ENCODE peak calls at places on chromosomes 16 and 17, in six cellular contexts. S is stomach; F is foreskin keratinocyte; H is CD8-positive, alpha-beta memory T cell; D is GM23248; W is left ventricle myocardium inferior. Y is an unnamed sample.
A peak's percentile ranks its signal among the peaks of the same experiment; 100 is the strongest.

GRCh38 chr16:89190150-89190958 is 10.0 kb downstream of the SLC22A31 start:
- DNase-seq in D (no peak), F (no peak), W (no peak), H (no peak), S (no peak), Y (no peak)

GRCh38 chr17:27473190-27473747 is 17.0 kb downstream of the KSR1 start:
- DNase-seq in H (no peak), S (no peak), D (no peak), W (no peak), F (no peak), Y (no peak)

GRCh38 chr16:69867796-69868565 is 83.2 kb upstream of the CLEC18A start:
- DNase-seq in H (no peak), S (no peak), W (no peak), F (no peak), D (no peak), Y (no peak)

GRCh38 chr16:79430129-79430789 is 170.3 kb downstream of the MAF start:
- DNase-seq in D (no peak), H (no peak), W (no peak), F (no peak), S (no peak), Y (no peak)

GRCh38 chr17:41415833-41416335 is 8.5 kb downstream of the KRT37 start:
- DNase-seq in H (no peak), D (peak; percentile 39), S (no peak), F (no peak), W (no peak), Y (no peak)

GRCh38 chr16:68236804-68237242 is 896 bp upstream of the ESRP2 start:
- DNase-seq in S (no peak), D (no peak), F (no peak), H (no peak), W (no peak), Y (no peak)

GRCh38 chr16:82761236-82761635 is 134.5 kb downstream of the CDH13 start:
- DNase-seq in S (peak; percentile 30), W (peak; percentile 87), F (peak; percentile 64), H (no peak), D (peak; percentile 84), Y (peak; percentile 6)

GRCh38 chr16:12535535-12536411 is 267.9 kb downstream of the CPPED1 start:
- DNase-seq in H (no peak), S (no peak), D (no peak), W (no peak), F (no peak), Y (no peak)

GRCh38 chr17:45070809-45071208 is 9.7 kb downstream of the NMT1 start:
- DNase-seq in W (no peak), F (no peak), D (no peak), H (no peak), S (no peak), Y (no peak)

GRCh38 chr16:77585379-77585778 is 136.9 kb upstream of the NUDT7 start:
- DNase-seq in F (no peak), S (no peak), W (no peak), H (no peak), D (peak; percentile 27), Y (no peak)

GRCh38 chr17:51230306-51230705 is 29.5 kb downstream of the MBTD1 start:
- DNase-seq in H (no peak), D (peak; percentile 45), W (no peak), S (no peak), F (no peak), Y (no peak)

GRCh38 chr16:47387026-47387734 is 73.7 kb downstream of the ITFG1 start:
- DNase-seq in H (no peak), F (no peak), D (no peak), W (no peak), S (no peak), Y (no peak)

GRCh38 chr17:40371261-40371929 is 6.9 kb upstream of the GJD3 start:
- DNase-seq in H (no peak), D (no peak), F (no peak), S (no peak), W (no peak), Y (no peak)

GRCh38 chr17:43745541-43745940 is 13.1 kb downstream of the SOST start:
- DNase-seq in H (no peak), F (no peak), D (peak; percentile 42), S (no peak), W (no peak), Y (no peak)

GRCh38 chr16:79792952-79793351 is 192.4 kb upstream of the MAF start:
- DNase-seq in W (no peak), H (no peak), D (no peak), F (no peak), S (no peak), Y (no peak)

GRCh38 chr17:15457723-15458094 is 9.7 kb downstream of the CDRT4 start:
- DNase-seq in S (no peak), H (no peak), D (no peak), W (peak; percentile 35), F (no peak), Y (no peak)

GRCh38 chr16:15996432-15997109 is 47.2 kb downstream of the ABCC1 start:
- DNase-seq in W (no peak), H (no peak), D (peak; percentile 87), S (peak; percentile 34), F (peak; percentile 67), Y (no peak)

GRCh38 chr17:83081561-83082201 is 2.3 kb downstream of the METRNL start:
- DNase-seq in D (peak; percentile 90), S (peak; percentile 49), H (peak; percentile 69), F (no peak), W (no peak), Y (no peak)

GRCh38 chr17:78658281-78658785 is 81.1 kb upstream of the DNAH17 start:
- DNase-seq in D (peak; percentile 59), H (no peak), F (no peak), S (no peak), W (no peak), Y (no peak)

GRCh38 chr17:59469786-59470485 is 95.5 kb upstream of the DHX40 start:
- DNase-seq in D (no peak), F (no peak), W (no peak), S (no peak), H (no peak), Y (no peak)

GRCh38 chr16:76535-77272 is 1.3 kb upstream of the MPG start:
- DNase-seq in D (peak; percentile 90), H (no peak), F (peak; percentile 40), S (peak; percentile 66), W (peak; percentile 88), Y (no peak)

GRCh38 chr16:84467256-84467655 is 37.2 kb downstream of the MEAK7 start:
- DNase-seq in W (no peak), D (peak; percentile 32), S (no peak), F (peak; percentile 61), H (no peak), Y (peak; percentile 57)

GRCh38 chr16:89155851-89156739 is 15.5 kb upstream of the CDH15 start:
- DNase-seq in H (no peak), W (no peak), S (peak; percentile 32), D (peak; percentile 41), F (no peak), Y (no peak)

GRCh38 chr17:72421128-72422092 is 300.6 kb downstream of the SOX9 start:
- DNase-seq in W (no peak), F (peak; percentile 97), S (peak; percentile 71), D (peak; percentile 98), H (no peak), Y (peak; percentile 93)

GRCh38 chr17:61404702-61405046 is 5.0 kb downstream of the TBX2 start:
- DNase-seq in W (no peak), S (no peak), D (no peak), H (peak; percentile 36), F (no peak), Y (no peak)

GRCh38 chr17:61402978-61403845 is 3.6 kb downstream of the TBX2 start:
- DNase-seq in H (no peak), F (no peak), S (no peak), W (no peak), D (no peak), Y (no peak)

GRCh38 chr17:61405047-61405685 is 5.5 kb downstream of the TBX2 start:
- DNase-seq in W (no peak), F (no peak), S (no peak), H (peak; percentile 42), D (no peak), Y (no peak)

GRCh38 chr17:61405686-61406542 is 6.3 kb downstream of the TBX2 start:
- DNase-seq in S (no peak), F (no peak), D (no peak), W (peak; percentile 13), H (peak; percentile 30), Y (no peak)

GRCh38 chr17:61403846-61404701 is 4.4 kb downstream of the TBX2 start:
- DNase-seq in W (no peak), F (peak; percentile 70), H (peak; percentile 48), D (no peak), S (no peak), Y (peak; percentile 26)
- H3K27ac ChIP-seq in W (peak overlapping the region; percentile 93), F (no peak overlapping the region), H (no peak overlapping the region), D (no peak overlapping the region), S (peak overlapping the region; percentile 84), Y (no peak overlapping the region)

GRCh38 chr17:57861000-57861736 is 11.3 kb upstream of the MRPS23 start:
- DNase-seq in W (peak; percentile 64), F (no peak), S (peak; percentile 84), D (peak; percentile 57), H (peak; percentile 58), Y (no peak)
- H3K27ac ChIP-seq in W (peak overlapping the region; percentile 81), F (no peak overlapping the region), S (peak overlapping the region; percentile 93), D (no peak overlapping the region), H (no peak overlapping the region), Y (no peak overlapping the region)

DNA sequence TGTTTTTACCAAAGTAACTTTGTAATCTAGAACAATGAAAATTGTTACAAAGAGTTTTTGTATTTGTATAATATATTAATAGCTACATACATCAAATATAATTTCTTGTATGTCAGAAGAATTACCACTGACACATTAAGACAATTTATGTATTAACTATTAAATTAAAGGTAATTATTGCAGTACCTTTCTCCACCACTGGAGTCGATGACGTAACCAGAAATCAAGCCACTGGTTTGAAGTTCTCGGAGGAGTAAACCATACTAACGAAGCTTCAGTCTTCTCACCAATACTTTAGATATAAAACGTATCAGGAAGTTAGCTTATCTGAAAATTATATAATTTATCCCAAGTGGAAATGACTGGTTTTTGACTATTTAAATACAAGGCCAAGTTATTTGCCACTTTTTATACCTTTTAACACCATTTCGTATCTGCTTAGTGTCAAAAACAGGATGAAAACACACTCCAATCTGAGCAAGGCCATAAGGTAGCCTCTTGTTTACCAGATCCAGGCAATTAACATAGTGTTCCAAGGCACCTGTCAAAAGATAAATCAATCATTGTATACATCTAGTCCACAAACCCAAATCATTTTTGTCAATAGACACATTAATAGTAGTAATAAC is 4.3 kb downstream of the POLG2 start:
- DNase-seq in S (no peak), F (no peak), D (peak; percentile 49), H (no peak), W (no peak), Y (no peak)
- H3K27ac ChIP-seq in S (no peak overlapping the region), F (no peak overlapping the region), D (no peak overlapping the region), H (no peak overlapping the region), W (no peak overlapping the region), Y (no peak overlapping the region)

GRCh38 chr16:23833960-23834685 is 1.7 kb upstream of the PRKCB start:
- DNase-seq in D (no peak), W (no peak), S (no peak), F (no peak), H (no peak), Y (no peak)
- H3K27ac ChIP-seq in D (no peak overlapping the region), W (no peak overlapping the region), S (no peak overlapping the region), F (no peak overlapping the region), H (no peak overlapping the region), Y (no peak overlapping the region)

Y was measured in epithelial cell of prostate.